ENCODE peak calls at places on chromosomes 12 and 14, in five cellular contexts. X is SHP77 treated with DMSO at 0.1 percent for 48 hours; J is left ventricle myocardium inferior; U is Caki2; Q is stimulated activated CD4-positive, alpha-beta T cell treated with anti-CD3 and anti-CD28 coated beads, Interleukin-15, amount 100 ng/mL, for 24 hours. V is an unnamed sample.

GRCh38 chr14:73777420-73777819 is 63.2 kb upstream of the PNMA1 start:
- DNase-seq in Q (no peak), J (no peak), U (no peak), X (no peak), V (no peak)

GRCh38 chr14:69647216-69647615 is 35.8 kb downstream of the SUSD6 start:
- DNase-seq in X (no peak), U (no peak), J (no peak), Q (no peak), V (no peak)

GRCh38 chr12:67274186-67274585 is 5.0 kb downstream of the CAND1 start:
- DNase-seq in Q (no peak), U (no peak), X (no peak), J (no peak), V (no peak)

GRCh38 chr12:27290501-27291168 is 42.0 kb upstream of the BMAL2 start:
- DNase-seq in U (no peak), J (no peak), X (no peak), Q (no peak), V (no peak)

GRCh38 chr14:104143071-104143470 is 4.7 kb downstream of the KIF26A start:
- DNase-seq in Q (no peak), J (no peak), U (no peak), X (no peak), V (no peak)

GRCh38 chr12:40648519-40648918 is 43.7 kb upstream of the CNTN1 start:
- DNase-seq in J (no peak), U (no peak), X (no peak), Q (no peak), V (no peak)

GRCh38 chr12:13376627-13377373 is 180.3 kb downstream of the EMP1 start:
- DNase-seq in Q (no peak), U (peak; percentile 78), X (no peak), J (no peak), V (no peak)

GRCh38 chr14:94395900-94396574 is 7.6 kb upstream of the SERPINA1 start:
- DNase-seq in Q (no peak), U (no peak), J (no peak), X (peak; percentile 65), V (no peak)

GRCh38 chr12:126772171-126772864 is 1494.7 kb upstream of the TMEM132C start:
- DNase-seq in U (peak; percentile 99), Q (peak; percentile 43), X (peak; percentile 22), J (no peak), V (no peak)

GRCh38 chr12:122206976-122207375 is 3.5 kb downstream of the B3GNT4 start:
- DNase-seq in Q (no peak), X (no peak), U (no peak), J (no peak), V (no peak)

GRCh38 chr12:24875014-24875413 is 73.9 kb downstream of the BCAT1 start:
- DNase-seq in Q (no peak), J (no peak), X (no peak), U (no peak), V (no peak)

V was measured in anterior cingulate cortex.